ENCODE peak calls at places on chromosomes 5 and 9, in seven cellular contexts. One of them, this sample, is unnamed.

GRCh38 chr5:54764102-54764501 is 221.3 kb downstream of the ESM1 start:
- DNase-seq in SK-N-SH: no peak
- DNase-seq in GM12878: no peak
- DNase-seq in HepG2: no peak
- DNase-seq in H1: no peak
- DNase-seq in K562: no peak
- DNase-seq in HCT116: no peak
- DNase-seq in this sample: no peak

GRCh38 chr9:27602954-27603353 is 29.7 kb upstream of the C9orf72 start:
- DNase-seq in SK-N-SH: peak
- DNase-seq in GM12878: no peak
- DNase-seq in HepG2: no peak
- DNase-seq in H1: no peak
- DNase-seq in K562: no peak
- DNase-seq in HCT116: no peak
- DNase-seq in this sample: no peak

GRCh38 chr5:11050596-11051304 is 289.7 kb upstream of the DAP start:
- DNase-seq in SK-N-SH: no peak
- DNase-seq in GM12878: no peak
- DNase-seq in HepG2: no peak
- DNase-seq in H1: no peak
- DNase-seq in K562: no peak
- DNase-seq in HCT116: no peak
- DNase-seq in this sample: no peak

GRCh38 chr9:738209-738915 is 103.1 kb upstream of the DMRT1 start:
- DNase-seq in SK-N-SH: no peak
- DNase-seq in GM12878: no peak
- DNase-seq in HepG2: no peak
- DNase-seq in H1: no peak
- DNase-seq in K562: no peak
- DNase-seq in HCT116: peak
- DNase-seq in this sample: no peak

GRCh38 chr5:78526049-78526525 is 122.5 kb downstream of the LHFPL2 start:
- DNase-seq in SK-N-SH: no peak
- DNase-seq in GM12878: peak
- DNase-seq in HepG2: no peak
- DNase-seq in H1: no peak
- DNase-seq in K562: no peak
- DNase-seq in HCT116: no peak
- DNase-seq in this sample: no peak

GRCh38 chr5:435961-436640 is 6.9 kb upstream of the EXOC3 start:
- DNase-seq in SK-N-SH: peak
- DNase-seq in GM12878: no peak
- DNase-seq in HepG2: peak
- DNase-seq in H1: no peak
- DNase-seq in K562: no peak
- DNase-seq in HCT116: no peak
- DNase-seq in this sample: peak

GRCh38 chr5:136724161-136724560 is 358.8 kb upstream of the TRPC7 start:
- DNase-seq in SK-N-SH: no peak
- DNase-seq in GM12878: no peak
- DNase-seq in HepG2: no peak
- DNase-seq in H1: no peak
- DNase-seq in K562: no peak
- DNase-seq in HCT116: no peak
- DNase-seq in this sample: peak

GRCh38 chr9:108634669-108635462 is 220.9 kb downstream of the ACTL7B start:
- DNase-seq in SK-N-SH: no peak
- DNase-seq in GM12878: no peak
- DNase-seq in HepG2: no peak
- DNase-seq in H1: no peak
- DNase-seq in K562: no peak
- DNase-seq in HCT116: peak
- DNase-seq in this sample: no peak

GRCh38 chr5:77398896-77399295 is 93.2 kb downstream of the WDR41 start:
- DNase-seq in SK-N-SH: no peak
- DNase-seq in GM12878: no peak
- DNase-seq in HepG2: no peak
- DNase-seq in H1: no peak
- DNase-seq in K562: no peak
- DNase-seq in HCT116: no peak
- DNase-seq in this sample: no peak

GRCh38 chr5:157989296-157989695 is 130.4 kb upstream of the CLINT1 start:
- DNase-seq in SK-N-SH: no peak
- DNase-seq in GM12878: no peak
- DNase-seq in HepG2: no peak
- DNase-seq in H1: no peak
- DNase-seq in K562: no peak
- DNase-seq in HCT116: no peak
- DNase-seq in this sample: no peak

GRCh38 chr9:21316860-21317259 is 11.7 kb upstream of the IFNA5 start:
- DNase-seq in SK-N-SH: no peak
- DNase-seq in GM12878: no peak
- DNase-seq in HepG2: peak
- DNase-seq in H1: no peak
- DNase-seq in K562: no peak
- DNase-seq in HCT116: no peak
- DNase-seq in this sample: peak

GRCh38 chr9:13149454-13149853 is 130.0 kb downstream of the MPDZ start:
- DNase-seq in SK-N-SH: no peak
- DNase-seq in GM12878: no peak
- DNase-seq in HepG2: no peak
- DNase-seq in H1: no peak
- DNase-seq in K562: no peak
- DNase-seq in HCT116: no peak
- DNase-seq in this sample: peak

GRCh38 chr9:33921967-33922895 is 105.3 kb downstream of the UBE2R2 start:
- DNase-seq in SK-N-SH: peak
- DNase-seq in GM12878: no peak
- DNase-seq in HepG2: peak
- DNase-seq in H1: peak
- DNase-seq in K562: peak
- DNase-seq in HCT116: peak
- DNase-seq in this sample: no peak

GRCh38 chr5:180155331-180155881 is 53.6 kb downstream of the RASGEF1C start:
- DNase-seq in SK-N-SH: no peak
- DNase-seq in GM12878: no peak
- DNase-seq in HepG2: no peak
- DNase-seq in H1: peak
- DNase-seq in K562: no peak
- DNase-seq in HCT116: no peak
- DNase-seq in this sample: no peak

GRCh38 chr5:150484964-150485769 is 22.8 kb upstream of the NDST1 start:
- DNase-seq in SK-N-SH: no peak
- DNase-seq in GM12878: no peak
- DNase-seq in HepG2: peak
- DNase-seq in H1: no peak
- DNase-seq in K562: no peak
- DNase-seq in HCT116: no peak
- DNase-seq in this sample: no peak

GRCh38 chr9:122184551-122184950 is 24.8 kb downstream of the MORN5 start:
- DNase-seq in SK-N-SH: no peak
- DNase-seq in GM12878: no peak
- DNase-seq in HepG2: no peak
- DNase-seq in H1: no peak
- DNase-seq in K562: no peak
- DNase-seq in HCT116: no peak
- DNase-seq in this sample: no peak

GRCh38 chr5:156486394-156487238 is 159.7 kb downstream of the SGCD start:
- DNase-seq in SK-N-SH: no peak
- DNase-seq in GM12878: no peak
- DNase-seq in HepG2: no peak
- DNase-seq in H1: no peak
- DNase-seq in K562: no peak
- DNase-seq in HCT116: no peak
- DNase-seq in this sample: no peak

DNA sequence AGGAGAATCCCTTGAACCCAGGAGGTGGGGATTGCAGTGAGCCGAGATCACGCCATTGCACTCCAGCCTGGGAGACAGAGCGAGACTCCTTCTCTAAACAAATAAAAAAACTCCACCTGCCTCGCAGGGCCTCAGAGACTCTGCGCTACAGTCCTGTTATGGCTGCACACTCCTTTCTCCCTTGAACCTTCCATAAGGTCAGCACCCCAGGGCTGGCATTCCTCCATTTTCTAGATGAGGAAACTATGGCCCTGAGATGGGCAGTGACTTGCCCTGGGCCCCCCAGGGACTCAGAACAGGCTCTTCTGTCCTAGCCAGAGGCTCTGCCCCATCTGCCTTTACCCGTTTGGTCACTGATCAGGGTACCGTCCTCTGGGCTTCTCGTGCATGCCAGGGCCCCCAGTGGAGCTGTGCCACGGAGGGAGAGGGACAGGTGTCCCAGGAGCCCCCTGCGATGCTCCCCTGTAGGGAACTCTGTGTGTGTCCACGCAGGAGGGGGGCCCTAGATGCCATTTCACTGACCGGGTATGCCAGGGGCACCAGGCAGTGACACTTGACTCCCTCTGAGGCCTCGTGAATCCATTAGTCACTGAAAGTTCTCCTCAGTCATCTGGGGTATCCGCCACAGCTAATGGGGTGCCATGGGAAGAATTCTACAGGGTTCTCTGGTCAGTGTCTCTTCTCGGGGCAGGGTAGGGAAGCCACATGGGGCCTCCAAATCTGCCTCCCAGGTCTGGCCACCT is 16.2 kb downstream of the RALGDS start:
- DNase-seq in SK-N-SH: no peak
- DNase-seq in GM12878: no peak
- DNase-seq in HepG2: no peak
- DNase-seq in H1: no peak
- DNase-seq in K562: no peak
- DNase-seq in HCT116: no peak
- DNase-seq in this sample: no peak
- TF ChIP-seq JUND in SK-N-SH: no peak
- TF ChIP-seq JUND in GM12878: no peak
- TF ChIP-seq JUND in HepG2: no peak
- TF ChIP-seq JUND in H1: no peak
- TF ChIP-seq JUND in K562: no peak
- TF ChIP-seq JUND in HCT116: no peak
- TF ChIP-seq JUND in this sample: no peak

DNA sequence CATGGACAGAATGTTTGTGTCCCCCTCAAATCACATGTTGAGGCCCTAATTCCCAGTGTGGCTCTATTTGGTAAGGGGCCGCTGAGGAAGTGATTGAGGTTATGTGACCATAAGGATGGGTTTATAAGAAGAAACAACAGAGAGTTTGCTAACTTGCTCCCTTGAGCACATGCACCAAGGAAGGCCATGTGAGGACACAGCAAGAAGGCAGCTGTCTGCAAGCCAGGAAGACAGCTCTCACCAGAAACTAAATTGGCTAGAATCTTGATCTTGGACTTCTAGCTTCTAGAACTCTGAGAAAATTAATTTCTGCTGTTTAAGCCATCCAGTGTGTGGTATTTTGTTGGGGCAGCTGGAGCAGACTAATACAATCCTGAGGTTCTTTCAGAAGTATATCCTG is 35.2 kb upstream of the CDC42SE2 start:
- DNase-seq in SK-N-SH: no peak
- DNase-seq in GM12878: no peak
- DNase-seq in HepG2: no peak
- DNase-seq in H1: no peak
- DNase-seq in K562: no peak
- DNase-seq in HCT116: no peak
- DNase-seq in this sample: no peak
- TF ChIP-seq JUND in SK-N-SH: no peak
- TF ChIP-seq JUND in GM12878: no peak
- TF ChIP-seq JUND in HepG2: no peak
- TF ChIP-seq JUND in H1: no peak
- TF ChIP-seq JUND in K562: no peak
- TF ChIP-seq JUND in HCT116: no peak
- TF ChIP-seq JUND in this sample: no peak

GRCh38 chr9:25225938-25226760 is 452.1 kb downstream of the TUSC1 start:
- DNase-seq in SK-N-SH: no peak
- DNase-seq in GM12878: no peak
- DNase-seq in HepG2: no peak
- DNase-seq in H1: no peak
- DNase-seq in K562: no peak
- DNase-seq in HCT116: no peak
- DNase-seq in this sample: no peak
- TF ChIP-seq JUND in SK-N-SH: no peak
- TF ChIP-seq JUND in GM12878: no peak
- TF ChIP-seq JUND in HepG2: no peak
- TF ChIP-seq JUND in H1: no peak
- TF ChIP-seq JUND in K562: no peak
- TF ChIP-seq JUND in HCT116: no peak
- TF ChIP-seq JUND in this sample: no peak

GRCh38 chr9:87260171-87260570 is 237.5 kb upstream of the DAPK1 start:
- DNase-seq in SK-N-SH: no peak
- DNase-seq in GM12878: no peak
- DNase-seq in HepG2: no peak
- DNase-seq in H1: no peak
- DNase-seq in K562: no peak
- DNase-seq in HCT116: no peak
- DNase-seq in this sample: no peak

GRCh38 chr9:87250205-87250604 is 247.5 kb upstream of the DAPK1 start:
- DNase-seq in SK-N-SH: no peak
- DNase-seq in GM12878: no peak
- DNase-seq in HepG2: no peak
- DNase-seq in H1: no peak
- DNase-seq in K562: peak
- DNase-seq in HCT116: no peak
- DNase-seq in this sample: no peak

GRCh38 chr9:87256973-87257372 is 240.7 kb upstream of the DAPK1 start:
- DNase-seq in SK-N-SH: no peak
- DNase-seq in GM12878: no peak
- DNase-seq in HepG2: no peak
- DNase-seq in H1: no peak
- DNase-seq in K562: no peak
- DNase-seq in HCT116: no peak
- DNase-seq in this sample: no peak

GRCh38 chr9:87259543-87259942 is 238.1 kb upstream of the DAPK1 start:
- DNase-seq in SK-N-SH: no peak
- DNase-seq in GM12878: peak
- DNase-seq in HepG2: no peak
- DNase-seq in H1: no peak
- DNase-seq in K562: no peak
- DNase-seq in HCT116: no peak
- DNase-seq in this sample: no peak

DNA sequence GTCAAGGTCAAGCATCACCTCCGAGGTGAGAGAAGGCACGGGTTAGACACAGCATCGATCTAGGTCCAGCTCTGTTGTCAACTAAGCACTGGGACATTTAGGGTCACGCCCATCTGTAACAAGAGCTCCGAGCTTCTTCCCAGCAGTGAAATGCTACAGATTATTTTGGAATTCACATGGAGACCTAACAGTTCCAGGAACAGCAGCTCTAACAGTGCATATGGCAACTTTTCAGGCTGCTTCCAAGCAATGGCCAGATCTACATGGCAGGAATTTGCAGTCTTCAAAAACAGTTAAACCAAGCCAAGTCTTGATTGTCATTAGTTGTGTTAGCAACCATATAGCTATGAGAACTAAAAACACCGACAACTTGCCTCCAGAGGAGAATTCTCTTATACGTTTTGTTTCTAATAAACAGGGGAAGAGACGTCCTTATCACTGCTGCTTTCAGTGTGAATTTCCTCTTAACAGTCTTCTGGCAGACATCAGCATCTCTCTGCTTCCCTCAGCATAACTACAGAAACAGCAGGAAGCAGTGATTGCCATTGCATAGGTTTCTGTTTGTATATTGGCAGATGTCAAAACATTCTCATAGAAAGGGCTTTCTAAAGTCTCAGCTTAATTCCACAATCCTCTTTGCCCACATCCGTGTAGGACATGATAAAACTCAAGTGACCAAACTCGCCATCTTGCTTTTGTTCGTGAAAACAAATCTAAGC is 242.1 kb upstream of the DAPK1 start:
- DNase-seq in SK-N-SH: no peak
- DNase-seq in GM12878: no peak
- DNase-seq in HepG2: no peak
- DNase-seq in H1: no peak
- DNase-seq in K562: no peak
- DNase-seq in HCT116: no peak
- DNase-seq in this sample: no peak
- TF ChIP-seq JUND in SK-N-SH: no peak
- TF ChIP-seq JUND in GM12878: no peak
- TF ChIP-seq JUND in HepG2: no peak
- TF ChIP-seq JUND in H1: no peak
- TF ChIP-seq JUND in K562: no peak
- TF ChIP-seq JUND in HCT116: no peak
- TF ChIP-seq JUND in this sample: no peak